ENCODE peak calls at places on chromosomes 5 and 9, in four cellular contexts. One of them, this sample, is unnamed.

GRCh38 chr9:19232117-19232829 is 1.8 kb downstream of the DENND4C start:
- DNase-seq in stimulated activated CD4-positive, alpha-beta T cell treated with anti-CD3 and anti-CD28 coated beads, Interleukin-15, amount 100 ng/mL, for 1 hour: no peak
- DNase-seq in activated T-cell treated with anti-CD3 and anti-CD28 coated beads, Interleukin-2, amount 50 U/mL, for 4 hours: no peak
- DNase-seq in glutamatergic neuron: no peak
- DNase-seq in this sample: no peak

GRCh38 chr5:122415481-122416120 is 103.6 kb downstream of the SNCAIP start:
- DNase-seq in glutamatergic neuron: peak
- DNase-seq in activated T-cell treated with anti-CD3 and anti-CD28 coated beads, Interleukin-2, amount 50 U/mL, for 4 hours: no peak
- DNase-seq in stimulated activated CD4-positive, alpha-beta T cell treated with anti-CD3 and anti-CD28 coated beads, Interleukin-15, amount 100 ng/mL, for 1 hour: no peak
- DNase-seq in this sample: no peak

GRCh38 chr5:103057208-103058130 is 62.5 kb downstream of the GIN1 start:
- DNase-seq in activated T-cell treated with anti-CD3 and anti-CD28 coated beads, Interleukin-2, amount 50 U/mL, for 4 hours: no peak
- DNase-seq in stimulated activated CD4-positive, alpha-beta T cell treated with anti-CD3 and anti-CD28 coated beads, Interleukin-15, amount 100 ng/mL, for 1 hour: no peak
- DNase-seq in glutamatergic neuron: no peak
- DNase-seq in this sample: no peak

GRCh38 chr5:68711311-68712200 is 382.3 kb upstream of the SLC30A5 start:
- DNase-seq in stimulated activated CD4-positive, alpha-beta T cell treated with anti-CD3 and anti-CD28 coated beads, Interleukin-15, amount 100 ng/mL, for 1 hour: no peak
- DNase-seq in activated T-cell treated with anti-CD3 and anti-CD28 coated beads, Interleukin-2, amount 50 U/mL, for 4 hours: no peak
- DNase-seq in glutamatergic neuron: no peak
- DNase-seq in this sample: no peak

GRCh38 chr5:35803221-35803651 is 53.5 kb upstream of the IL7R start:
- DNase-seq in glutamatergic neuron: peak
- DNase-seq in activated T-cell treated with anti-CD3 and anti-CD28 coated beads, Interleukin-2, amount 50 U/mL, for 4 hours: no peak
- DNase-seq in stimulated activated CD4-positive, alpha-beta T cell treated with anti-CD3 and anti-CD28 coated beads, Interleukin-15, amount 100 ng/mL, for 1 hour: no peak
- DNase-seq in this sample: no peak

GRCh38 chr9:116998305-116998704 is 311.2 kb downstream of the TRIM32 start:
- DNase-seq in glutamatergic neuron: no peak
- DNase-seq in activated T-cell treated with anti-CD3 and anti-CD28 coated beads, Interleukin-2, amount 50 U/mL, for 4 hours: no peak
- DNase-seq in stimulated activated CD4-positive, alpha-beta T cell treated with anti-CD3 and anti-CD28 coated beads, Interleukin-15, amount 100 ng/mL, for 1 hour: no peak
- DNase-seq in this sample: no peak

GRCh38 chr5:162870966-162871365 is 566.4 kb upstream of the CCNG1 start:
- DNase-seq in glutamatergic neuron: no peak
- DNase-seq in stimulated activated CD4-positive, alpha-beta T cell treated with anti-CD3 and anti-CD28 coated beads, Interleukin-15, amount 100 ng/mL, for 1 hour: no peak
- DNase-seq in activated T-cell treated with anti-CD3 and anti-CD28 coated beads, Interleukin-2, amount 50 U/mL, for 4 hours: no peak
- DNase-seq in this sample: no peak

GRCh38 chr9:121688149-121688680 is 36.8 kb downstream of the DAB2IP start:
- DNase-seq in stimulated activated CD4-positive, alpha-beta T cell treated with anti-CD3 and anti-CD28 coated beads, Interleukin-15, amount 100 ng/mL, for 1 hour: no peak
- DNase-seq in activated T-cell treated with anti-CD3 and anti-CD28 coated beads, Interleukin-2, amount 50 U/mL, for 4 hours: no peak
- DNase-seq in glutamatergic neuron: no peak
- DNase-seq in this sample: no peak

GRCh38 chr9:82763631-82764030 is 299.3 kb downstream of the RASEF start:
- DNase-seq in stimulated activated CD4-positive, alpha-beta T cell treated with anti-CD3 and anti-CD28 coated beads, Interleukin-15, amount 100 ng/mL, for 1 hour: no peak
- DNase-seq in glutamatergic neuron: peak
- DNase-seq in activated T-cell treated with anti-CD3 and anti-CD28 coated beads, Interleukin-2, amount 50 U/mL, for 4 hours: no peak
- DNase-seq in this sample: no peak

GRCh38 chr5:142697846-142698245 is 12.0 kb upstream of the FGF1 start:
- DNase-seq in activated T-cell treated with anti-CD3 and anti-CD28 coated beads, Interleukin-2, amount 50 U/mL, for 4 hours: no peak
- DNase-seq in glutamatergic neuron: no peak
- DNase-seq in stimulated activated CD4-positive, alpha-beta T cell treated with anti-CD3 and anti-CD28 coated beads, Interleukin-15, amount 100 ng/mL, for 1 hour: no peak
- DNase-seq in this sample: no peak